ENCODE peak calls at places on chromosomes 7 and 10, in nine cellular contexts. H, L, P, Z, E, Y, V, Q and S are unnamed samples.

GRCh38 chr7:17279081-17279480 is 19.4 kb upstream of the AHR start:
- DNase-seq in H (no peak), L (no peak), P (no peak), Z (no peak), E (no peak), Y (no peak), V (no peak), Q (no peak), S (no peak)

GRCh38 chr7:52475192-52475591 is 560.2 kb upstream of the POM121L12 start:
- DNase-seq in H (no peak), L (no peak), P (no peak), Z (no peak), E (no peak), Y (no peak), V (no peak), Q (no peak), S (no peak)

GRCh38 chr10:2680802-2681201 is 386.5 kb upstream of the PFKP start:
- DNase-seq in H (no peak), L (no peak), P (no peak), Z (no peak), E (no peak), Y (no peak), V (no peak), Q (no peak), S (no peak)

GRCh38 chr10:98006266-98006665 is 24.2 kb downstream of the CRTAC1 start:
- DNase-seq in H (no peak), L (no peak), P (peak), Z (no peak), E (no peak), Y (no peak), V (no peak), Q (no peak), S (no peak)

GRCh38 chr7:156816943-156817572 is 75.9 kb downstream of the LMBR1 start:
- DNase-seq in H (peak), L (no peak), P (peak), Z (peak), E (no peak), Y (no peak), V (no peak), Q (no peak), S (no peak)

GRCh38 chr7:48035301-48035966 is at the start of gene C7orf57:
- DNase-seq in H (peak), L (peak), P (peak), Z (peak), E (peak), Y (peak), V (peak), Q (peak), S (peak)

GRCh38 chr10:116536810-116537209 is 8.9 kb upstream of the PNLIP start:
- DNase-seq in H (peak), L (no peak), P (no peak), Z (no peak), E (no peak), Y (no peak), V (no peak), Q (no peak), S (no peak)

GRCh38 chr7:45443263-45443662 is 130.9 kb upstream of the ADCY1 start:
- DNase-seq in H (no peak), L (no peak), P (no peak), Z (no peak), E (no peak), Y (no peak), V (no peak), Q (no peak), S (no peak)

GRCh38 chr7:69211739-69212138 is 386.5 kb upstream of the AUTS2 start:
- DNase-seq in H (no peak), L (no peak), P (peak), Z (no peak), E (no peak), Y (no peak), V (no peak), Q (no peak), S (no peak)

GRCh38 chr7:47550788-47551470 is 31.0 kb downstream of the TNS3 start:
- DNase-seq in H (no peak), L (no peak), P (no peak), Z (no peak), E (no peak), Y (no peak), V (no peak), Q (no peak), S (no peak)

GRCh38 chr7:111835066-111835465 is 272.8 kb upstream of the IMMP2L start:
- DNase-seq in H (peak), L (no peak), P (no peak), Z (peak), E (no peak), Y (no peak), V (no peak), Q (no peak), S (no peak)

GRCh38 chr10:70579234-70580002 is 23.1 kb downstream of the PRF1 start:
- DNase-seq in H (peak), L (no peak), P (peak), Z (no peak), E (no peak), Y (no peak), V (no peak), Q (no peak), S (no peak)

GRCh38 chr7:24812313-24812945 is 55.2 kb upstream of the GSDME start:
- DNase-seq in H (peak), L (peak), P (peak), Z (no peak), E (no peak), Y (peak), V (peak), Q (peak), S (peak)

GRCh38 chr10:53447576-53447975 is 675.0 kb upstream of the MBL2 start:
- DNase-seq in H (no peak), L (no peak), P (no peak), Z (no peak), E (peak), Y (no peak), V (no peak), Q (no peak), S (no peak)

GRCh38 chr7:66505531-66506451 is 122.9 kb upstream of the KCTD7 start:
- DNase-seq in H (no peak), L (no peak), P (peak), Z (no peak), E (no peak), Y (no peak), V (peak), Q (peak), S (peak)

GRCh38 chr7:116259821-116260440 is 49.6 kb downstream of the TES start:
- DNase-seq in H (peak), L (no peak), P (no peak), Z (no peak), E (no peak), Y (no peak), V (peak), Q (no peak), S (peak)

GRCh38 chr10:7365029-7365750 is 45.6 kb downstream of the SFMBT2 start:
- DNase-seq in H (no peak), L (no peak), P (no peak), Z (no peak), E (no peak), Y (no peak), V (no peak), Q (no peak), S (no peak)

GRCh38 chr10:50385610-50386009 is 134.3 kb upstream of the ASAH2 start:
- DNase-seq in H (no peak), L (no peak), P (no peak), Z (no peak), E (no peak), Y (no peak), V (no peak), Q (no peak), S (no peak)